ENCODE peak calls at places on chromosomes 13 and 19, in four cellular contexts. One of them, this sample, is unnamed. For H3K4me1 and H3K36me3, the result is how much of the 10 kb centered on the place peaks cover.

GRCh38 chr19:1690570-1691307 is 38.3 kb upstream of the TCF3 start:
- DNase-seq in sigmoid colon: no peak
- DNase-seq in tibial nerve: no peak
- DNase-seq in uterus: no peak
- DNase-seq in this sample: no peak

GRCh38 chr13:27112006-27112405 is 59.6 kb downstream of the USP12 start:
- DNase-seq in uterus: no peak
- DNase-seq in sigmoid colon: no peak
- DNase-seq in tibial nerve: no peak
- DNase-seq in this sample: no peak

GRCh38 chr19:35093941-35094647 is 21.5 kb upstream of the FXYD3 start:
- DNase-seq in uterus: no peak
- DNase-seq in tibial nerve: no peak
- DNase-seq in sigmoid colon: no peak
- DNase-seq in this sample: no peak

GRCh38 chr13:100513171-100513570 is 75.4 kb downstream of the GGACT start:
- DNase-seq in uterus: no peak
- DNase-seq in sigmoid colon: no peak
- DNase-seq in tibial nerve: no peak
- DNase-seq in this sample: no peak

GRCh38 chr13:98252931-98253470 is 75.9 kb upstream of the RNF113B start:
- DNase-seq in tibial nerve: peak
- DNase-seq in sigmoid colon: no peak
- DNase-seq in uterus: no peak
- DNase-seq in this sample: no peak

GRCh38 chr13:31859546-31859945 is 120.2 kb downstream of the RXFP2 start:
- DNase-seq in tibial nerve: no peak
- DNase-seq in sigmoid colon: no peak
- DNase-seq in uterus: no peak
- DNase-seq in this sample: no peak

GRCh38 chr13:42574435-42575311 is 721 bp downstream of the TNFSF11 start:
- DNase-seq in sigmoid colon: no peak
- DNase-seq in uterus: no peak
- DNase-seq in tibial nerve: no peak
- DNase-seq in this sample: no peak

GRCh38 chr13:108322206-108322824 is 52.8 kb downstream of the TNFSF13B start:
- DNase-seq in tibial nerve: no peak
- DNase-seq in uterus: no peak
- DNase-seq in sigmoid colon: no peak
- DNase-seq in this sample: no peak

GRCh38 chr13:112746044-112746443 is 56.2 kb downstream of the ATP11A start:
- DNase-seq in uterus: peak
- DNase-seq in tibial nerve: no peak
- DNase-seq in sigmoid colon: no peak
- DNase-seq in this sample: no peak

GRCh38 chr13:93740334-93740733 is 513.7 kb downstream of the GPC6 start:
- DNase-seq in sigmoid colon: no peak
- DNase-seq in tibial nerve: no peak
- DNase-seq in uterus: no peak
- DNase-seq in this sample: no peak

GRCh38 chr19:4967738-4968461 is 1.0 kb upstream of the KDM4B start:
- DNase-seq in tibial nerve: no peak
- DNase-seq in uterus: no peak
- DNase-seq in sigmoid colon: no peak
- DNase-seq in this sample: no peak

GRCh38 chr13:76934671-76935070 is 13.6 kb upstream of the ACOD1 start:
- DNase-seq in tibial nerve: no peak
- DNase-seq in uterus: no peak
- DNase-seq in sigmoid colon: no peak
- DNase-seq in this sample: no peak

GRCh38 chr19:1874554-1875185 is 10.6 kb downstream of the ABHD17A start:
- DNase-seq in uterus: no peak
- DNase-seq in sigmoid colon: no peak
- DNase-seq in tibial nerve: no peak
- DNase-seq in this sample: no peak

GRCh38 chr13:49265822-49266221 is 18.1 kb downstream of the CDADC1 start:
- DNase-seq in uterus: no peak
- DNase-seq in sigmoid colon: no peak
- DNase-seq in tibial nerve: no peak
- DNase-seq in this sample: no peak

GRCh38 chr13:60329221-60329983 is 67.6 kb upstream of the TDRD3 start:
- DNase-seq in tibial nerve: no peak
- DNase-seq in uterus: no peak
- DNase-seq in sigmoid colon: no peak
- DNase-seq in this sample: no peak

DNA sequence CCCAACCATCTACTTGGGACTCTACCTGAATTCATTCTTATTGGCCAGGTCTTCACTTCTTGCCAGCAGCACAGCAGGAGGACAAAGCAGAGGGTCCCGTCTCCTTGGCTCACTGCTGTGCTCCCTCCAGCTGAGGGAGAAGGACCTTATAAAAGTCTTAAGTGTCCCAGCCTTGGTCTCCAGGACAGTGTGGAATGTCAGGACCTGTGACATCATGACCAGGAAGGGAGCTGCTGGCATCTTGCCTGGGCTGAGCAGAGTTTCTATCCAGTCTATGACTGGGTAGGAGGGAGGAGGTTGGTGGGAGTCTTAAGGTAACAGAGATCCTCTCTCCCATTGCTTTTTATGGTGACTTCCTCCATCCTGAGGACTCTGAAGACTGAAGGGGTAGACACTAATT is 56.6 kb upstream of the ANKRD10 start:
- DNase-seq in sigmoid colon: no peak
- DNase-seq in tibial nerve: no peak
- DNase-seq in uterus: no peak
- DNase-seq in this sample: no peak
- TF ChIP-seq POLR2A in sigmoid colon: no peak
- TF ChIP-seq POLR2A in tibial nerve: no peak
- TF ChIP-seq POLR2A in uterus: no peak
- TF ChIP-seq POLR2A in this sample: no peak

DNA sequence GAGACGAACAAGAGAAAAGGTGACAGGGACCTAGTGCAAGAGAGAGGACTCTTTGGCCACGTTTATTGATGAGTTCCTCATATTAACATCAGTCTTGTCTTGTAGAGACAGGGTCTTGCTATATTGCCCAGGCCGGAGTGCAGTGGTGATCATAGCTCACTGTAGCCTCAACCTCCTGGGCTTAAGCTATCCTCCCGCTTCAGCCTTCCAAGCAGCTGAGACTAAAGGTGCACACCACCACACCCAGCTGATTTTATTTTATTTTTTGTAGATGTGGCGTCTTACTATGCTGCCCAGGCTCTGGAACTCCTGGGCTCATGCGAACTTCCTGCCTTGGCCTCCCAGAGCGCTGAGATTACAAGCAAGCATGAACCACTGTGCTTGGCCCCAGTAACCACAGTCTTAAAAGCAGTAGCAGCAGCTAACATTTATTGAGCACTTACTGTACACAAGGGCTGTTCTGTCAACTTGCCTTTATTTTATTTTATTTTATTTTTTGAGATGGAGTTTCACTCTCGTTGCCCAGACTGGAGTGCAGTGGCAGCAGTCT is 1.1 kb upstream of the SH2D3A start:
- DNase-seq in tibial nerve: no peak
- DNase-seq in sigmoid colon: no peak
- DNase-seq in uterus: no peak
- DNase-seq in this sample: no peak
- H3K4me1 ChIP-seq in tibial nerve: under half
- H3K4me1 ChIP-seq in sigmoid colon: under half
- H3K4me1 ChIP-seq in uterus: under half
- H3K4me1 ChIP-seq in this sample: under half

GRCh38 chr19:19507354-19507753 is 8.0 kb downstream of the TSSK6 start:
- DNase-seq in sigmoid colon: no peak
- DNase-seq in tibial nerve: no peak
- DNase-seq in uterus: no peak
- DNase-seq in this sample: no peak
- H3K36me3 ChIP-seq in sigmoid colon: under half
- H3K36me3 ChIP-seq in tibial nerve: half or more
- H3K36me3 ChIP-seq in uterus: under half
- H3K36me3 ChIP-seq in this sample: half or more

GRCh38 chr19:45340899-45341453 is 426 bp downstream of the KLC3 start:
- DNase-seq in uterus: no peak
- DNase-seq in sigmoid colon: no peak
- DNase-seq in tibial nerve: no peak
- DNase-seq in this sample: no peak

GRCh38 chr19:45339629-45340028 is 921 bp upstream of the KLC3 start:
- DNase-seq in uterus: no peak
- DNase-seq in sigmoid colon: no peak
- DNase-seq in tibial nerve: no peak
- DNase-seq in this sample: no peak

GRCh38 chr19:45336696-45337251 is 3.8 kb upstream of the KLC3 start:
- DNase-seq in tibial nerve: no peak
- DNase-seq in uterus: no peak
- DNase-seq in sigmoid colon: no peak
- DNase-seq in this sample: no peak

GRCh38 chr19:45342911-45343310 is 2.4 kb downstream of the KLC3 start:
- DNase-seq in tibial nerve: no peak
- DNase-seq in sigmoid colon: no peak
- DNase-seq in uterus: no peak
- DNase-seq in this sample: no peak

DNA sequence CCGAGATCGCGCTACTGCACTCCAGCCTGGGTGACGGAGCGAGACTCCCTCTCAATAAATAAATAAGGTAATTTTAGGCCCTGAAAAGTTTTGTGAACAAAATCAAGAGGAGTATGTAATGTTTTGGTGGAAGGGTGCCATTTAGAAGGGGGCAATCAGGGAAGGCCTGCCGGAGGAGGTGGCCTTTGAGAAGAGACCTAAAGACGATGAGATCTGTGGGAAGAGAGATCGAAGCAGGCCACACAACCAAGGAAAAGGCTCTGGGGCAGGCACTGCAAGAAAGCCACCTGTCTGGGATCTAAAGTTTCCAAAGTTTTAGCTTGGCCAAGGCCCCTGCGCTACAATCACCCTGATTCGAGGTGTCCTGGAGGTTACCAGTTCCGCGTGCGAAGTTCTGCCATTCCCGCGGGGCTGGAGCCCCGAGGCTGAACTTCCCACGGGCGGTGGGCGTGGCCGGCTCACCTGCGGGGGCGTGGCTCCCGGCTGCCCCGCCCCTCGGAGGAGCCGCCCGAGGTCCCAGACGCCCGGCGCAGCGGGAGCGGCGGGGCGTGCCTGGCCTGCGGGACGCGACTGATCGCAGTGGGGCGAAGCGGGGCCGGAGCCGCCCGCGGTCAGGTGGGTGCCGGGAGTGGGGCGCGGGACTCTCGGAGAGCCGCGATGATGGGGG is at the start of gene KLC3:
- DNase-seq in sigmoid colon: no peak
- DNase-seq in tibial nerve: no peak
- DNase-seq in uterus: no peak
- DNase-seq in this sample: no peak
- TF ChIP-seq POLR2A in sigmoid colon: no peak
- TF ChIP-seq POLR2A in tibial nerve: no peak
- TF ChIP-seq POLR2A in uterus: no peak
- TF ChIP-seq POLR2A in this sample: no peak

DNA sequence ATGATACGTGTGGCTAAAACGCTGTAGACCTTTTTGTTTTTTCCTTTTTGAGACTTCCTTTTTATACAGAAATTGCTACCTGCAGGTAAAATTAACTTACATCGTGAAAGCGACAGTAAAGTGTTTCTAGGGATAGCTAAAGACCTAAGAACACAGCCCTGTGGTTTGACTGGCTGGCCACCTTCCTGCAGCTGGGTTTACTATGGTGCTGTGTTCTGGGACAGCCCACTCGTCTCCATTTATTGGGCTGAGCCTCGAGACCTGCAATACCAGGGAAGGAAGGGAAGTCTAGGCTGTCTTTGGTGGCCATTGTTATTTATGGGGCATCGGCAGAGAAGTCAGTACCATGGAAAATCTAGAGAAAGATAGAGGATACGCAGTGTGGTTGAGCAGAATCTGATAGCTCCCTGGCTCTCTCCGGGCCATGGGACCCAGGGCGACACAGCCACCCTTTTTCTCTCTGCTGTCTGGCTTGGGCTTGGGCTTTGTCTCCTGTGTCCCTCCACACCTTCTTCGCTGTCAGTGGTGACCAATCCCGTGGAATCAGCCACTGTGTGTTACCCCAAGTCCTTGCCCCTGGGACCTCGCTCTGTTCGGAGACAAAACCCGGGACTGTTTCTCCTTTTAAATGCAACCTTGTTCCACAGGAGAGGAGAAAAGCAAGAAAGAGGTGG is 30.9 kb downstream of the ACTN4 start:
- DNase-seq in tibial nerve: no peak
- DNase-seq in sigmoid colon: no peak
- DNase-seq in uterus: no peak
- DNase-seq in this sample: no peak
- H3K4me1 ChIP-seq in tibial nerve: half or more
- H3K4me1 ChIP-seq in sigmoid colon: half or more
- H3K4me1 ChIP-seq in uterus: under half
- H3K4me1 ChIP-seq in this sample: half or more

DNA sequence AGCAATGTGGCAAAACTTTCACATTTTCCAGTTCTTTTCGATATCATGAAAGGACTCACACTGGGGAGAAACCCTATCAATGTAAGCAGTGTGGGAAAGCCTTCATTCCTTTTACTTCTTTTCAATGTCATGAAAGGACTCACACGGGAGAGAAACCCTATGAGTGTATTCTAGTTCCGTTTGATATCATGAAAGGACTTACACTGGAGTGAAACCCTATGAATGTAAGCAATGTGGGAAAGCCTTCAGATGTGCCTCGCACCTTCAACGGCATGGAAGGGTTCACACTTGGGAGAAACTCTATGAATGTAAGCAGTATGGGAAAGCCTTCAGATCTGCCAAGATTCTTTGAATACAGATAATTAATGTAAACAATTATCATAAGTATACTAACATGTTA is 14.5 kb upstream of the ZNF763 start:
- DNase-seq in uterus: no peak
- DNase-seq in sigmoid colon: no peak
- DNase-seq in tibial nerve: no peak
- DNase-seq in this sample: no peak
- H3K36me3 ChIP-seq in uterus: under half
- H3K36me3 ChIP-seq in sigmoid colon: under half
- H3K36me3 ChIP-seq in tibial nerve: half or more
- H3K36me3 ChIP-seq in this sample: half or more

DNA sequence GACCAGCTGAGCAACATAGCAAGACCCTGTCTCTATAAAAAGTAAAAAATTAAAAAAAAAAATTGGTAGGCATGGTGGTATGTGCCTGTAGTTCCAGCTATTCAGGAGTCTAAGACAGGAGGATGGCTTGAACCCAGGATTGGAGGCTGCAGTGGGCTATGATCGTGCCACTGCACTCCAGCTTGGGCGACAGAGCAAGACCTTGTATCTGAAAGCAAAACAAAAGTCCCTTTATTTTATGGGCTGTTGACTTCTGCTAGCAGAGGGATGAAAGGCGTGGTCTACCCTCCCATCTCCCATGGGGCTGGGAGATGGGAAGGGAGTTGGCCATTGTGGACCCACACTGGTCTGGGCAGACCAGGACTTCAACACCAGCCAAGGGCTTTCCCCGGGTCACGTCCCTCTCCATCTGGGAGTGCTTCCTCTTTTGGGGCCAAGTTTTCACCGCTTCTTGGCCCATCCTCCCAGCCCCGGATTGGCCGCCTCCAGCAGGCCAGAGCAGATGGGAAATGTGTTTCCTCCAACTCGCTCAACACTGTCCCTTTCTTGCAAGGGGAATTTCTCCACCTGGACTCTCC is 2.2 kb upstream of the TNFSF9 start:
- DNase-seq in sigmoid colon: peak
- DNase-seq in tibial nerve: peak
- DNase-seq in uterus: peak
- DNase-seq in this sample: peak
- TF ChIP-seq POLR2A in sigmoid colon: no peak
- TF ChIP-seq POLR2A in tibial nerve: no peak
- TF ChIP-seq POLR2A in uterus: no peak
- TF ChIP-seq POLR2A in this sample: no peak